ENCODE peak calls at places on chromosome X, in eight cellular contexts. F is tibial nerve, S is esophagus squamous epithelium, T is stomach, V is prostate gland, O is IMR-90, D is uterus, I is testis. W is an unnamed sample.

GRCh38 chrX:102988517-102988916 is 51.4 kb downstream of the RAB40AL start:
- DNase-seq in V (no peak), D (no peak), S (no peak), I (no peak), T (no peak), O (no peak), F (no peak), W (no peak)

GRCh38 chrX:45769919-45770582 is 569.4 kb upstream of the DIPK2B start:
- DNase-seq in I (peak), T (peak), V (peak), O (peak), D (peak), F (peak), S (peak), W (peak)

GRCh38 chrX:18464500-18464899 is 39.1 kb downstream of the CDKL5 start:
- DNase-seq in F (no peak), V (no peak), I (no peak), D (no peak), O (no peak), S (no peak), T (no peak), W (no peak)

GRCh38 chrX:101419489-101419888 is 11.5 kb downstream of the HNRNPH2 start:
- DNase-seq in S (no peak), V (no peak), D (no peak), I (no peak), F (no peak), O (no peak), T (no peak), W (no peak)

GRCh38 chrX:147602297-147602696 is 309.4 kb upstream of the FMR1 start:
- DNase-seq in F (no peak), S (no peak), V (no peak), D (no peak), I (peak), T (no peak), O (no peak), W (peak)

GRCh38 chrX:119682019-119682989 is 10.7 kb downstream of the SEPTIN6 start:
- DNase-seq in V (no peak), F (no peak), T (no peak), O (no peak), S (no peak), D (no peak), I (no peak), W (no peak)

GRCh38 chrX:139783959-139784358 is 76.0 kb upstream of the MCF2 start:
- DNase-seq in I (no peak), D (no peak), S (no peak), V (no peak), F (no peak), O (no peak), T (no peak), W (no peak)

GRCh38 chrX:44228621-44229020 is 114.9 kb downstream of the EFHC2 start:
- DNase-seq in T (no peak), S (no peak), V (no peak), I (no peak), O (no peak), F (no peak), D (no peak), W (no peak)

GRCh38 chrX:137563681-137564651 is 2.0 kb upstream of the ZIC3 start:
- DNase-seq in D (no peak), T (no peak), F (no peak), S (no peak), I (no peak), O (no peak), V (no peak), W (no peak)

GRCh38 chrX:153903991-153904957 is at the start of gene AVPR2:
- DNase-seq in F (no peak), S (no peak), V (no peak), D (no peak), O (no peak), T (no peak), I (no peak), W (no peak)

GRCh38 chrX:153907456-153907855 is 3.0 kb downstream of the AVPR2 start:
- DNase-seq in O (no peak), T (no peak), S (no peak), V (no peak), D (no peak), I (no peak), F (no peak), W (no peak)

GRCh38 chrX:153906126-153906917 is 1.8 kb downstream of the AVPR2 start:
- DNase-seq in S (no peak), O (no peak), F (no peak), T (no peak), D (no peak), V (no peak), I (no peak), W (no peak)

GRCh38 chrX:153903238-153903980 is 1.1 kb upstream of the AVPR2 start:
- DNase-seq in T (no peak), S (no peak), F (no peak), O (no peak), I (no peak), V (no peak), D (no peak), W (no peak)

GRCh38 chrX:153905481-153906095 is 1.1 kb downstream of the AVPR2 start:
- DNase-seq in O (no peak), D (no peak), V (no peak), T (no peak), F (no peak), S (no peak), I (no peak), W (no peak)
- TF ChIP-seq POLR2A in O (no peak), D (no peak), V (no peak), T (no peak), F (no peak), S (no peak), I (no peak), W (no peak)

GRCh38 chrX:68685722-68686683 is 38.5 kb downstream of the STARD8 start:
- DNase-seq in I (no peak), D (peak), V (no peak), O (peak), F (no peak), T (no peak), S (peak), W (peak)
- TF ChIP-seq POLR2A in I (no peak), D (peak), V (no peak), O (no peak), F (no peak), T (no peak), S (no peak), W (peak)

DNA sequence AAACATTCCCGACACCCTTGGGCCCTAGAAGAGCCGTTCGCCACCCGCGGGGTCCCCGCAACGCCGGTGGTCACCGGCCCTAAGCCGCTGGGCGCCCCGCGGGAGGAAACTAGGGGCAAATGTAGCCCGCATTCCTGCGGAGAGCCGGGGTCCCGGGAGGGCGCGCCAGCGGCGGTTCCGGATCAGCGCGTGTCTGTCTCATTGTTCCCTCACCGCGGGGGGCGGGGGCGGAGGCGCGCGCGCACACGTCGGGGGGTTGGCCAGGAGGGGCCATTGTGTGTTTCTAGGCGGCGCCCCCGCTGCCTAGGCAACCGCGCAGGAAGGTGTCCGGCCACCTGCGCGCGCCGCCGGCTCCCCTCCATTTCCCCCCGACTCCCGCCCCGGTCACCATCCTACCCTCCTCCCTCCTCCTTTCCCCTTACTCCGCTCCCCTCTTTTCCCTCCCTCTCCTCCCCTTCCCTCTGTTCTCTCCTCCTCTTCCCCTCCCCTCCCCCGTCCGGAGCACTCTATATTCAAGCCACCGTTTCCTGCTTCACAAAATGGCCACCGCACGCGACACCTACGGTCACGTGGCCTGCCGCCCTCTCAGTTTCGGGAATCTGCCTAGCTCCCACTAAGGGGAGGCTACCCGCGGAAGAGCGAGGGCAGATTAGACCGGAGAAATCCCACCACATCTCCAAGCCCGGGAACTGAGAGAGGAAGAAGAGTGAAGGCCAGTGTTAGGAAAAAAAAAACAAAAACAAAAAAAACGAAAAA is 796 bp upstream of the DDX3X start:
- DNase-seq in T (peak), F (peak), O (peak), I (peak), S (peak), V (peak), D (peak), W (peak)
- TF ChIP-seq POLR2A in T (peak), F (no peak), O (no peak), I (no peak), S (no peak), V (peak), D (peak), W (peak)

GRCh38 chrX:54182194-54182863 is 725 bp downstream of the FAM120C start:
- DNase-seq in I (peak), T (peak), F (peak), D (peak), O (no peak), S (no peak), V (peak), W (peak)
- TF ChIP-seq POLR2A in I (no peak), T (no peak), F (no peak), D (no peak), O (no peak), S (no peak), V (no peak), W (peak)

GRCh38 chrX:72182924-72183323 is 1.4 kb downstream of the PIN4 start:
- DNase-seq in F (no peak), D (no peak), T (no peak), O (no peak), V (no peak), S (no peak), I (no peak), W (no peak)

GRCh38 chrX:72180539-72180938 is 1.0 kb upstream of the PIN4 start:
- DNase-seq in F (no peak), T (no peak), D (no peak), O (no peak), S (no peak), I (no peak), V (no peak), W (peak)

GRCh38 chrX:72181178-72182125 is at the start of gene PIN4:
- DNase-seq in F (peak), I (peak), V (peak), T (peak), D (peak), S (peak), O (peak), W (peak)
- TF ChIP-seq POLR2A in F (no peak), I (no peak), V (peak), T (no peak), D (peak), S (no peak), O (peak), W (peak)

DNA sequence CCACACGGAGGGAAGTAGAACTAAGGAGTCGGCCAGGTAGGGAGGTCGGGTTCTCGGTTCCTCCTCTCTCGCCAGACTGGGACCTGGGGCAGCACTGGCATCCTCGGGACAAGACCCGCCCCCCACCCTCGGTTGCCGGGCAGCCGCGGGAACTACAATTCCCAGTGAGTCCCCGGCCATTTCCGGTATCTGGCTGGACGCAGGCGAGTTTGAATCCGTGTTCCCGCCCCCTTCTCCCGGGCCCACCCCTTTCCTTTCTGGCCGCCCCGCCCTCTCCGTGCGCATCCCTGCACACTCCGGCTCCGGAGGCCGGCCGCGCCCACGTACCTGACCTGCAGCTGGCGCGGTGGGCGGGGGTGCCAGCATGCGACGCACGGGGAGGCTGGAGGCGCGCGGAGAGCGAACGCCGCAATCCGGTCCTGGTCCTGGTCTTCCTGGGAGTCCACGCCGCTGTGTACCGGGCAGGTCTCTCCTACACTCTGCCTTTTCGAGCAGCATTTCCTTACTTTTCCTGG is 10.2 kb upstream of the DLG3 start:
- DNase-seq in F (peak), S (peak), D (peak), T (peak), O (peak), V (peak), I (peak), W (peak)
- TF ChIP-seq POLR2A in F (no peak), S (no peak), D (peak), T (no peak), O (peak), V (no peak), I (no peak), W (no peak)

GRCh38 chrX:47232803-47233332 is at the start of gene USP11:
- DNase-seq in O (peak), T (peak), D (peak), I (peak), F (no peak), S (no peak), V (no peak), W (peak)

GRCh38 chrX:47235691-47236103 is 2.9 kb downstream of the USP11 start:
- DNase-seq in O (peak), D (no peak), V (no peak), S (no peak), I (no peak), F (no peak), T (no peak), W (no peak)

GRCh38 chrX:47234583-47234982 is 1.8 kb downstream of the USP11 start:
- DNase-seq in I (no peak), O (peak), V (no peak), F (no peak), D (no peak), T (no peak), S (no peak), W (no peak)

GRCh38 chrX:47232197-47232802 is 509 bp upstream of the USP11 start:
- DNase-seq in F (no peak), V (no peak), T (no peak), O (no peak), D (no peak), I (no peak), S (no peak), W (no peak)

GRCh38 chrX:47233333-47234113 is 714 bp downstream of the USP11 start:
- DNase-seq in F (peak), T (peak), O (peak), I (peak), D (peak), V (peak), S (peak), W (peak)
- TF ChIP-seq POLR2A in F (peak), T (no peak), O (peak), I (no peak), D (peak), V (peak), S (no peak), W (peak)

GRCh38 chrX:9064694-9065093 is 30.8 kb upstream of the FAM9B start:
- DNase-seq in F (no peak), T (no peak), S (no peak), I (no peak), D (no peak), O (no peak), V (no peak), W (no peak)
- TF ChIP-seq POLR2A in F (no peak), T (no peak), S (no peak), I (no peak), D (no peak), O (no peak), V (no peak), W (no peak)

GRCh38 chrX:49079489-49080428 is at the start of gene WDR45:
- DNase-seq in S (no peak), O (peak), T (peak), D (peak), F (peak), I (peak), V (peak), W (peak)
- TF ChIP-seq POLR2A in S (peak), O (peak), T (peak), D (peak), F (peak), I (no peak), V (peak), W (peak)

GRCh38 chrX:73213734-73214133 is 917 bp downstream of the NAP1L2 start:
- DNase-seq in V (no peak), T (no peak), I (no peak), O (no peak), D (no peak), F (no peak), S (no peak), W (no peak)

GRCh38 chrX:73215263-73215662 is 612 bp upstream of the NAP1L2 start:
- DNase-seq in I (no peak), T (no peak), F (no peak), O (no peak), D (no peak), S (no peak), V (no peak), W (no peak)

DNA sequence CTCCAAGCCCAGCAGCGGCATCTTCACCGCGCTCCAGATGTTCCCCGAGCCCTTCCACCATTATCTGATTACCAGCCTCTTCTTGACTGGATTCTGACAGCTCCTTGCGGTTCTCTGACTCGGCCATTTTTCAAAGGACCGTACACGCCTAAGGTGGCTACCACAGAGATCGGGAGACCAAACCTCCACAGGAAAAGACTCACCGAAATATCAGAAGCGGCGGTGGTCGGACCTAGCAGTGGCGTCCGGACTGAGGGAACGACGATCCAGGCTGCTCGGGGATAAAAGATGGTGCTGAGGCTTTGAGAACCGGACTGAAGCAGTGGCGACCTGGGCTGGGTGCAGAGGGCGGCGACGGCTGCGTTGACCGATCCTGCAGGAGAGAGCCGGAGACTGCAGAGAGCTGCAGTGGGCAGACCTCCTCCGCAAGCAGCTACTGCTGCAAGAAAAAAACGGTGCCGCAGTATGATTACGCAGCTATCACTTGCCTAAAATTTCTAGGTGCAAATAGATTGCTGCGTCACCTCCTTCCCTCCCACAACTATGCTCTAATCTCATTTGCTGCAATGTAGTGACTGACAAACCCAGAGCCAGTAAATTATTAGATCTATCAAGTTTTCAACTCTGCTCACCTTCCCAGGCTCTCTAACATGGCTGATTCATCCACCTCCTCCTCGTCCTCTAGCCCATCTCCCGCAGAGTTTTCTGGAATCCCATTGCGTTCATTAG is at the start of gene NAP1L2:
- DNase-seq in O (no peak), V (peak), D (peak), F (no peak), S (no peak), T (no peak), I (peak), W (no peak)
- TF ChIP-seq POLR2A in O (no peak), V (no peak), D (peak), F (no peak), S (no peak), T (no peak), I (no peak), W (no peak)